ENCODE peak calls at places on chromosomes 5 and 9, in eight cellular contexts. I is astrocyte of the cerebellum; Q is OCI-LY7; R is naive thymus-derived CD4-positive, alpha-beta T cell; D is lower lobe of right lung; E is endodermal cell; Y is neuronal stem cell; X is HCT116. L is an unnamed sample.

GRCh38 chr9:87816041-87816440 is 66.6 kb upstream of the SPATA31E1 start:
- DNase-seq in I (no peak), Q (no peak), R (no peak), D (no peak), E (no peak), Y (no peak), X (no peak), L (no peak)

GRCh38 chr5:167049771-167050567 is 1241.5 kb upstream of the WWC1 start:
- DNase-seq in I (no peak), Q (no peak), R (no peak), D (no peak), E (peak; percentile 67), Y (no peak), X (no peak), L (no peak)

GRCh38 chr9:21744874-21745273 is 57.6 kb upstream of the MTAP start:
- DNase-seq in I (no peak), Q (no peak), R (no peak), D (no peak), E (no peak), Y (no peak), X (no peak), L (no peak)

GRCh38 chr5:65037845-65038815 is 269.4 kb downstream of the CWC27 start:
- DNase-seq in I (no peak), Q (peak; percentile 47), R (no peak), D (no peak), E (peak; percentile 90), Y (no peak), X (peak; percentile 65), L (no peak)

GRCh38 chr9:13032585-13032984 is 246.9 kb downstream of the MPDZ start:
- DNase-seq in I (no peak), Q (no peak), R (no peak), D (no peak), E (no peak), Y (no peak), X (no peak), L (no peak)

GRCh38 chr9:97515662-97516061 is 14.2 kb downstream of the TMOD1 start:
- DNase-seq in I (no peak), Q (no peak), R (no peak), D (no peak), E (no peak), Y (no peak), X (no peak), L (no peak)

GRCh38 chr5:94241288-94241651 is 377.1 kb downstream of the KIAA0825 start:
- DNase-seq in I (peak; percentile 40), Q (no peak), R (no peak), D (no peak), E (no peak), Y (no peak), X (peak; percentile 62), L (no peak)

GRCh38 chr5:84361572-84361971 is 23.1 kb downstream of the EDIL3 start:
- DNase-seq in I (no peak), Q (no peak), R (no peak), D (no peak), E (no peak), Y (no peak), X (no peak), L (no peak)

GRCh38 chr5:58849995-58850667 is 267.3 kb downstream of the RAB3C start:
- DNase-seq in I (peak; percentile 32), Q (peak; percentile 33), R (no peak), D (peak; percentile 66), E (peak; percentile 81), Y (peak; percentile 64), X (peak; percentile 21), L (no peak)

GRCh38 chr9:36144322-36145206 is 8.0 kb downstream of the GLIPR2 start:
- DNase-seq in I (no peak), Q (no peak), R (no peak), D (no peak), E (no peak), Y (no peak), X (no peak), L (no peak)

GRCh38 chr5:38029431-38030065 is 189.7 kb upstream of the GDNF start:
- DNase-seq in I (no peak), Q (no peak), R (no peak), D (no peak), E (no peak), Y (no peak), X (no peak), L (no peak)

GRCh38 chr9:135582966-135583685 is 21.6 kb downstream of the PAEP start:
- DNase-seq in I (no peak), Q (no peak), R (no peak), D (no peak), E (no peak), Y (no peak), X (no peak), L (no peak)

GRCh38 chr9:93096131-93096802 is at the start of gene CARD19:
- DNase-seq in I (no peak), Q (peak; percentile 44), R (no peak), D (peak; percentile 77), E (peak; percentile 75), Y (peak; percentile 31), X (no peak), L (no peak)

GRCh38 chr5:133756756-133757155 is 144.4 kb upstream of the FSTL4 start:
- DNase-seq in I (no peak), Q (no peak), R (no peak), D (no peak), E (no peak), Y (no peak), X (no peak), L (no peak)

GRCh38 chr9:87950765-87951488 is 23.4 kb downstream of the CDK20 start:
- DNase-seq in I (no peak), Q (peak; percentile 50), R (no peak), D (no peak), E (peak; percentile 67), Y (peak; percentile 24), X (peak; percentile 28), L (no peak)

GRCh38 chr5:95963650-95964410 is 2.2 kb upstream of the ELL2 start:
- DNase-seq in I (no peak), Q (no peak), R (no peak), D (no peak), E (no peak), Y (no peak), X (no peak), L (no peak)

GRCh38 chr5:95961617-95962474 is at the start of gene ELL2:
- DNase-seq in I (peak; percentile 96), Q (peak; percentile 88), R (peak; percentile 90), D (peak; percentile 99), E (peak; percentile 99), Y (peak; percentile 94), X (peak; percentile 100), L (peak; percentile 86)

GRCh38 chr5:95962475-95962773 is 773 bp upstream of the ELL2 start:
- DNase-seq in I (no peak), Q (no peak), R (no peak), D (no peak), E (no peak), Y (no peak), X (no peak), L (no peak)

GRCh38 chr5:95960802-95961616 is 642 bp downstream of the ELL2 start:
- DNase-seq in I (peak; percentile 47), Q (peak; percentile 70), R (peak; percentile 77), D (peak; percentile 92), E (peak; percentile 91), Y (peak; percentile 69), X (no peak), L (no peak)

DNA sequence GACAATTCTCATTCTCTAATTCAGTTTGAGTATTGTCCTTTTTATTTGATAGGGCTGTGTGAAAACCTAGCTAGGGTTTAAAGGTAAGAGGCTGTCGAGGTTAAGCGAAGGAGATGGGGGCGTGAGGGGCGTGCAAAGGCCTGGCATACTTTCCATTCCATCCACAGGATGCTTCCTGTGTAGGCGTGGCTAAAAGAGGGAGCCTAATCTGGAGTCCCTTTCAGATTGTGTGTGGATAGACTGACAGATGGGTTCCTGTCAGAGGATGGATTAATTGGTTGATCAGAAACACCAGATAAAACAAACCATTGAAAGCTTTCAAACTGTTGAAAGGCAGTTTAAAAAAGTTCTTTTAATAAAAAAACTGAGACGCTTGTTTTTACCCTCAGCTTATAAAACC is 1.1 kb upstream of the ELL2 start:
- DNase-seq in I (no peak), Q (no peak), R (no peak), D (no peak), E (peak; percentile 87), Y (no peak), X (no peak), L (no peak)
- H3K4me3 ChIP-seq in I (no peak overlapping the region), Q (no peak overlapping the region), R (peak overlapping the region; percentile 73), D (peak overlapping the region; percentile 82), E (peak overlapping the region; percentile 96), Y (no peak overlapping the region), X (peak overlapping the region; percentile 83), L (no peak overlapping the region)

DNA sequence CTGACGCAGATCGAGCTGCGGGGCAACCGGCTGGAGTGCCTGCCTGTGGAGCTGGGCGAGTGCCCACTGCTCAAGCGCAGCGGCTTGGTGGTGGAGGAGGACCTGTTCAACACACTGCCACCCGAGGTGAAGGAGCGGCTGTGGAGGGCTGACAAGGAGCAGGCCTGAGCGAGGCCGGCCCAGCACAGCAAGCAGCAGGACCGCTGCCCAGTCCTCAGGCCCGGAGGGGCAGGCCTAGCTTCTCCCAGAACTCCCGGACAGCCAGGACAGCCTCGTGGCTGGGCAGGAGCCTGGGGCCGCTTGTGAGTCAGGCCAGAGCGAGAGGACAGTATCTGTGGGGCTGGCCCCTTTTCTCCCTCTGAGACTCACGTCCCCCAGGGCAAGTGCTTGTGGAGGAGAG is 4.6 kb upstream of the PHYHD1 start:
- DNase-seq in I (no peak), Q (no peak), R (no peak), D (peak; percentile 77), E (peak; percentile 50), Y (no peak), X (no peak), L (no peak)
- H3K4me3 ChIP-seq in I (no peak overlapping the region), Q (no peak overlapping the region), R (no peak overlapping the region), D (peak overlapping the region; percentile 40), E (no peak overlapping the region), Y (no peak overlapping the region), X (no peak overlapping the region), L (no peak overlapping the region)

GRCh38 chr5:67538343-67538670 is 341.7 kb upstream of the CD180 start:
- DNase-seq in I (no peak), Q (no peak), R (no peak), D (no peak), E (no peak), Y (no peak), X (no peak), L (no peak)

GRCh38 chr5:67538855-67539506 is 342.4 kb upstream of the CD180 start:
- DNase-seq in I (no peak), Q (no peak), R (no peak), D (no peak), E (no peak), Y (no peak), X (no peak), L (no peak)

GRCh38 chr5:67541869-67542268 is 345.3 kb upstream of the CD180 start:
- DNase-seq in I (no peak), Q (no peak), R (no peak), D (no peak), E (no peak), Y (no peak), X (no peak), L (no peak)

GRCh38 chr5:67536892-67537291 is 340.3 kb upstream of the CD180 start:
- DNase-seq in I (no peak), Q (no peak), R (no peak), D (no peak), E (no peak), Y (no peak), X (no peak), L (no peak)

GRCh38 chr5:67537439-67538342 is 341.1 kb upstream of the CD180 start:
- DNase-seq in I (peak; percentile 16), Q (no peak), R (no peak), D (no peak), E (no peak), Y (no peak), X (no peak), L (no peak)
- H3K4me3 ChIP-seq in I (no peak overlapping the region), Q (no peak overlapping the region), R (peak overlapping the region; percentile 40), D (peak overlapping the region; percentile 42), E (no peak overlapping the region), Y (no peak overlapping the region), X (no peak overlapping the region), L (no peak overlapping the region)

GRCh38 chr5:32708949-32709348 is 2.2 kb upstream of the NPR3 start:
- DNase-seq in I (no peak), Q (no peak), R (no peak), D (no peak), E (peak; percentile 60), Y (peak; percentile 27), X (no peak), L (no peak)
- H3K4me3 ChIP-seq in I (no peak overlapping the region), Q (no peak overlapping the region), R (no peak overlapping the region), D (no peak overlapping the region), E (no peak overlapping the region), Y (no peak overlapping the region), X (no peak overlapping the region), L (no peak overlapping the region)

L was measured in AG04449.